ENCODE peak calls at places on chromosomes 7 and 10, in four cellular contexts. D, Z, X and U are unnamed samples.

GRCh38 chr7:74203157-74203556 is 6.6 kb upstream of the LAT2 start:
- DNase-seq in D (peak; percentile 64), X (peak; percentile 51), Z (no peak), U (no peak)

GRCh38 chr7:13742719-13743640 is 246.5 kb downstream of the ETV1 start:
- DNase-seq in X (no peak), Z (no peak), D (peak; percentile 41), U (no peak)

GRCh38 chr10:32031920-32032319 is 24.3 kb downstream of the KIF5B start:
- DNase-seq in Z (no peak), X (no peak), D (no peak), U (no peak)

GRCh38 chr7:158576050-158576762 is 11.4 kb downstream of the PTPRN2 start:
- DNase-seq in Z (no peak), X (no peak), D (no peak), U (no peak)

GRCh38 chr10:22670796-22671195 is 43.6 kb downstream of the PIP4K2A start:
- DNase-seq in D (no peak), Z (no peak), X (no peak), U (no peak)

GRCh38 chr7:91883676-91884362 is 3.3 kb upstream of the MTERF1 start:
- DNase-seq in Z (no peak), X (peak; percentile 18), D (no peak), U (no peak)

GRCh38 chr7:129373651-129374428 is 60.4 kb upstream of the STRIP2 start:
- DNase-seq in Z (no peak), D (no peak), X (no peak), U (no peak)

GRCh38 chr10:95485445-95485844 is 75.7 kb downstream of the SORBS1 start:
- DNase-seq in X (no peak), D (no peak), Z (no peak), U (no peak)

GRCh38 chr7:137772748-137773147 is 74.0 kb downstream of the DGKI start:
- DNase-seq in X (no peak), Z (no peak), D (no peak), U (no peak)

GRCh38 chr10:72612203-72612826 is 13.6 kb downstream of the MICU1 start:
- DNase-seq in Z (no peak), D (peak; percentile 46), X (no peak), U (no peak)

GRCh38 chr10:67697646-67698245 is 1.8 kb upstream of the CTNNA3 start:
- DNase-seq in X (peak; percentile 42), Z (no peak), D (peak; percentile 62), U (no peak)

GRCh38 chr10:44862006-44862751 is 49.0 kb upstream of the TMEM72 start:
- DNase-seq in X (no peak), Z (no peak), D (no peak), U (no peak)

GRCh38 chr10:119466655-119467054 is 75.9 kb downstream of the RGS10 start:
- DNase-seq in D (no peak), X (peak; percentile 15), Z (no peak), U (no peak)

GRCh38 chr7:7921830-7922229 is 46.8 kb upstream of the GLCCI1 start:
- DNase-seq in X (no peak), D (no peak), Z (no peak), U (no peak)

GRCh38 chr7:20561466-20561865 is 54.0 kb upstream of the ABCB5 start:
- DNase-seq in Z (no peak), X (no peak), D (no peak), U (no peak)

GRCh38 chr10:7458554-7458953 is 47.7 kb upstream of the SFMBT2 start:
- DNase-seq in Z (no peak), D (no peak), X (no peak), U (no peak)

GRCh38 chr7:82141427-82141826 is 302.1 kb downstream of the CACNA2D1 start:
- DNase-seq in D (no peak), Z (no peak), X (no peak), U (no peak)

GRCh38 chr10:44422631-44423030 is 37.7 kb upstream of the CXCL12 start:
- DNase-seq in Z (no peak), X (no peak), D (no peak), U (no peak)

GRCh38 chr7:129066290-129067131 is 11.6 kb upstream of the TNPO3 start:
- DNase-seq in X (peak; percentile 86), Z (no peak), D (no peak), U (no peak)

GRCh38 chr10:8053446-8054242 is 844 bp upstream of the GATA3 start:
- DNase-seq in Z (no peak), D (peak; percentile 93), X (peak; percentile 96), U (no peak)

GRCh38 chr7:41715000-41715399 is 12.1 kb upstream of the INHBA start:
- DNase-seq in Z (no peak), X (no peak), D (no peak), U (no peak)

GRCh38 chr7:129665013-129665401 is 53.5 kb downstream of the NRF1 start:
- DNase-seq in D (peak; percentile 37), Z (peak; percentile 75), X (no peak), U (no peak)

GRCh38 chr7:142885311-142886230 is at the start of gene TRPV6:
- DNase-seq in Z (peak; percentile 15), D (no peak), X (no peak), U (no peak)

GRCh38 chr10:4825868-4826787 is at the start of gene AKR1E2:
- DNase-seq in Z (peak; percentile 46), D (peak; percentile 95), X (peak; percentile 91), U (no peak)

GRCh38 chr7:87216701-87217508 is 2.6 kb downstream of the TMEM243 start:
- DNase-seq in Z (no peak), X (no peak), D (no peak), U (peak; percentile 97)

DNA sequence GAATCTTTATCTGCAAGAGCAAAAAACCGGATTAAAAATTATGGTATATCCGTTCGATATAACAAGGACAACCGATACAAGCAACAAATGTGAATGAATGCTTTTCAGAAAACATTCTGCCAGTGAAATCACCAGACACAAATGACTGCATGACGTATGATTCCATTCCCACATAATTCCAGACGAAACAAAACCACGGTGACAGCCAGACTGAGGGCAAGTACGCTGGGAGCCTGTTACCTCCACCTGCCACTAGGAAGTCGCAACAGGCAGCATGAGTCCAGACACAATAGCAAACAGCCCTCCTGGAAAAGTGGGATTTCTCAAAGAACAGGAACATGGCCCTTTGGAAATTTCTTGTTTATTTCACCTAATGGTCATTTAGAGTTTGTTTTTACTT is 41.7 kb downstream of the MAD1L1 start:
- DNase-seq in Z (no peak), D (no peak), X (no peak), U (no peak)
- TF ChIP-seq NRF1 in Z (no peak), D (no peak), X (no peak), U (no peak)

DNA sequence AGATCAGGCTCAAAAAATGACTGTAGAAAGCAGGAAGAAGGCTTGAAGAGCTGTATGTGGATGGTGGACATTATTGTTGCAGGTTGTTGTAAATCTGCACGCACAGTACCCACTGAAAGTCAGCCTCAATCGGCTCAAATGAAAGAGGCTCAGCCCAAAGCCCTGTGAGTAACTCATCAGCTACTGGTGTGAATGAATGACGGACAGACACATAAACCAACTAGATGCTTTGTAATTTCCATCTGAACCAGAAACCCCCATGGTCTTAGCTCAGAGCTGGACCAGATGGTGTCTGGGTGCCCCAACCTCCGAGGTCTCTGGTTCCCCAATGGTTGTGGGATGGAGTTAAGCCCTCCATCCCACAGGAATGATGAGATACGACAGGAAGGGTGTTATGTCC is 7.4 kb downstream of the CALN1 start:
- DNase-seq in D (no peak), Z (no peak), X (no peak), U (no peak)
- TF ChIP-seq NRF1 in D (no peak), Z (no peak), X (no peak), U (no peak)

DNA sequence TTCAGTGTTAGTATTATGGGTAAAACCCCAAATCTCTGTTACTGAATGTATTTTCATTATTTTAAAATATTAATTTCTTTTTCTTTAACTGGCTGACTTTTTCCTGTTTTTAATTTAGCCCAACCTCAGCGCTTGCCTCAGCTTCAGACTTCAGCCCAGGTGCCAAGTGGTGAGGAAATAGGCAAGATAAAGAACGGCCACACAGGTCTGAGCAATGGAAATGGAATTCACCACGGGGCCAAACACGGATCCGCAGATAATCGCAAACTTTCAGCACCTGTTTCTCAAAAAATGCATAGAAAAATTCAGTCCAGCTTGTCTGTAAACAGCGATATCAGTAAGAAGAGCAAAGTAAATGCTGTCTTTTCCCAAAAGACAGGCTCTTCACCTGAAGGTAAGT is 57.5 kb downstream of the MDFIC start:
- DNase-seq in Z (no peak), D (no peak), X (no peak), U (no peak)
- TF ChIP-seq NRF1 in Z (no peak), D (no peak), X (no peak), U (no peak)

GRCh38 chr7:112444505-112444904 is 5.8 kb upstream of the IFRD1 start:
- DNase-seq in Z (no peak), X (no peak), D (no peak), U (no peak)
- TF ChIP-seq NRF1 in Z (no peak), X (no peak), D (no peak), U (no peak)

GRCh38 chr10:100655760-100656421 is 89.5 kb upstream of the PAX2 start:
- DNase-seq in Z (no peak), X (no peak), D (peak; percentile 71), U (no peak)
- TF ChIP-seq NRF1 in Z (no peak), X (no peak), D (no peak), U (no peak)

GRCh38 chr10:126523071-126523470 is 134.8 kb upstream of the ADAM12 start:
- DNase-seq in D (no peak), X (no peak), Z (no peak), U (no peak)
- TF ChIP-seq NRF1 in D (no peak), X (no peak), Z (no peak), U (no peak)